ENCODE peak calls at places on chromosomes 5 and 9, in seven cellular contexts. B is mammary epithelial cell, N is H1, R is K562, O is hepatocyte, H is omental fat pad, W is heart left ventricle. T is an unnamed sample.

GRCh38 chr9:130138791-130139190 is 33.4 kb upstream of the NCS1 start:
- DNase-seq in N (no peak), R (peak; percentile 43), W (peak; percentile 74), H (peak; percentile 35), O (peak; percentile 78), B (peak; percentile 92), T (no peak)

GRCh38 chr5:59799668-59800374 is 93.7 kb downstream of the PDE4D start:
- DNase-seq in B (peak; percentile 61), W (no peak), H (no peak), R (peak; percentile 50), O (peak; percentile 65), N (no peak), T (no peak)

GRCh38 chr9:91163773-91164471 is 197.8 kb downstream of the AUH start:
- DNase-seq in R (no peak), B (no peak), H (no peak), N (no peak), W (no peak), O (no peak), T (peak; percentile 46)

GRCh38 chr9:113454914-113455761 is 8.4 kb upstream of the RGS3 start:
- DNase-seq in N (no peak), O (peak; percentile 85), H (no peak), B (peak; percentile 40), W (peak; percentile 70), R (peak; percentile 95), T (no peak)

GRCh38 chr9:127344373-127344995 is 52.5 kb upstream of the SLC2A8 start:
- DNase-seq in R (no peak), N (no peak), W (no peak), H (no peak), O (no peak), B (no peak), T (no peak)

GRCh38 chr5:81313686-81314085 is 12.3 kb downstream of the ZCCHC9 start:
- DNase-seq in W (no peak), B (no peak), N (no peak), O (no peak), H (no peak), R (no peak), T (no peak)

GRCh38 chr5:176899296-176899891 is at the start of gene HK3:
- DNase-seq in N (no peak), B (no peak), H (no peak), R (no peak), W (no peak), O (no peak), T (no peak)

GRCh38 chr9:127667906-127668305 is 38.9 kb upstream of the CFAP157 start:
- DNase-seq in B (no peak), R (no peak), H (no peak), W (no peak), O (no peak), N (no peak), T (no peak)

GRCh38 chr5:167363065-167363464 is 928.4 kb upstream of the WWC1 start:
- DNase-seq in H (no peak), B (no peak), N (no peak), O (no peak), W (no peak), R (no peak), T (no peak)

GRCh38 chr9:68872026-68872501 is 141.8 kb downstream of the PRKACG start:
- DNase-seq in R (no peak), O (no peak), B (no peak), N (peak; percentile 75), H (no peak), W (peak; percentile 80), T (no peak)

GRCh38 chr9:94908583-94909249 is 182.2 kb downstream of the AOPEP start:
- DNase-seq in H (no peak), O (peak; percentile 54), B (no peak), N (peak; percentile 14), R (peak; percentile 17), W (no peak), T (no peak)

GRCh38 chr5:51373880-51374523 is 9.2 kb upstream of the ISL1 start:
- DNase-seq in O (no peak), B (no peak), N (no peak), W (no peak), H (no peak), R (no peak), T (no peak)

GRCh38 chr5:174895360-174895759 is 171.0 kb downstream of the MSX2 start:
- DNase-seq in W (no peak), H (no peak), B (no peak), O (no peak), N (no peak), R (no peak), T (no peak)

GRCh38 chr9:6955251-6955921 is 197.6 kb downstream of the KDM4C start:
- DNase-seq in N (no peak), B (no peak), H (no peak), R (no peak), W (no peak), O (peak; percentile 14), T (no peak)

GRCh38 chr9:108162664-108163063 is 673.1 kb upstream of the KLF4 start:
- DNase-seq in N (no peak), O (no peak), W (no peak), H (no peak), B (peak; percentile 94), R (no peak), T (no peak)

GRCh38 chr5:14239951-14240350 is 96.8 kb downstream of the TRIO start:
- DNase-seq in N (no peak), R (no peak), B (no peak), H (no peak), W (no peak), O (no peak), T (no peak)

GRCh38 chr5:62720036-62720441 is 141.4 kb downstream of the LRRC70 start:
- DNase-seq in N (peak; percentile 59), H (no peak), W (no peak), O (peak; percentile 58), B (peak; percentile 45), R (peak; percentile 45), T (no peak)

GRCh38 chr5:143826909-143827514 is 15.1 kb downstream of the HMHB1 start:
- DNase-seq in H (no peak), W (no peak), B (peak; percentile 72), N (no peak), O (peak; percentile 19), R (no peak), T (no peak)

GRCh38 chr9:137879566-137880150 is 2.1 kb downstream of the CACNA1B start:
- DNase-seq in O (no peak), W (no peak), N (no peak), R (no peak), H (no peak), B (no peak), T (no peak)

GRCh38 chr9:91164724-91165520 is 196.8 kb downstream of the AUH start:
- DNase-seq in H (no peak), B (peak; percentile 93), O (peak; percentile 93), R (peak; percentile 95), N (no peak), W (peak; percentile 69), T (peak; percentile 68)

GRCh38 chr5:172643392-172643871 is 2.4 kb downstream of the NEURL1B start:
- DNase-seq in H (no peak), B (no peak), R (no peak), N (no peak), O (no peak), W (peak; percentile 13), T (no peak)

GRCh38 chr9:136075134-136075841 is 19.8 kb downstream of the NACC2 start:
- DNase-seq in O (no peak), B (no peak), H (no peak), W (peak; percentile 18), R (no peak), N (peak; percentile 45), T (no peak)

GRCh38 chr5:174623438-174624019 is 100.9 kb upstream of the MSX2 start:
- DNase-seq in B (no peak), H (no peak), N (no peak), W (no peak), R (no peak), O (no peak), T (no peak)

GRCh38 chr9:24698864-24699518 is 153.3 kb upstream of the IZUMO3 start:
- DNase-seq in N (no peak), O (no peak), W (no peak), H (no peak), R (no peak), B (no peak), T (no peak)

GRCh38 chr5:93845376-93845775 is 104.0 kb upstream of the POU5F2 start:
- DNase-seq in R (no peak), B (no peak), N (no peak), H (no peak), O (no peak), W (no peak), T (no peak)

GRCh38 chr9:121685795-121686377 is 34.5 kb downstream of the DAB2IP start:
- DNase-seq in N (no peak), W (no peak), O (no peak), R (no peak), B (no peak), H (no peak), T (no peak)

GRCh38 chr9:121685146-121685794 is 33.8 kb downstream of the DAB2IP start:
- DNase-seq in O (no peak), R (no peak), B (no peak), N (no peak), H (no peak), W (no peak), T (no peak)

GRCh38 chr9:121683652-121684051 is 32.2 kb downstream of the DAB2IP start:
- DNase-seq in R (no peak), W (no peak), B (no peak), O (no peak), N (no peak), H (no peak), T (no peak)

GRCh38 chr9:121682926-121683485 is 31.6 kb downstream of the DAB2IP start:
- DNase-seq in H (no peak), O (no peak), N (no peak), R (no peak), W (no peak), B (no peak), T (no peak)

GRCh38 chr9:121684381-121685145 is 33.1 kb downstream of the DAB2IP start:
- DNase-seq in H (no peak), B (no peak), O (peak; percentile 54), W (no peak), R (peak; percentile 46), N (peak; percentile 91), T (no peak)
- TF ChIP-seq CTCF in H (no peak), B (peak; percentile 76), O (peak; percentile 54), W (peak; percentile 54), R (peak; percentile 69), N (peak; percentile 92), T (peak; percentile 22)

DNA sequence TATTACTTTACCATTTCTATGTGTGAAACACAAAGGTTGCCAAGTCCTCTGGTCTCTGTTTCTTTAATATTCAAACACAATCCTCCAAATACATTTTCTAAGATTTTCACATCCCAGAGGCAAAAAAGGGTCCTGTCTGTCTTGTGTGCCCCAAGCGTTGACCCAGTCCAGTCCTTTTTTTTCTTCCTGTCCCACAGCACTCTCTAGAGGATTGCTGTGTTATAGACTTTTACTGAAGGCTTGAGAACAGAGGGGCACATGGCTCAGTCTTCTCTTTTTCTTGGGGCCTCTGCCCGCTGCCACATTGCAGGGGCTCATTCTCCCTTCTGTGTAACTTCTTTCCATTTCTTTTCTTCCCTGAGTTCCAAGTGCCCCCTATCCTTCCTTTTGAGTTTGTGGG is 78.6 kb upstream of the SLC28A3 start:
- DNase-seq in R (no peak), O (no peak), H (no peak), W (no peak), N (no peak), B (no peak), T (no peak)
- TF ChIP-seq CTCF in R (peak; percentile 22), O (no peak), H (no peak), W (no peak), N (no peak), B (peak; percentile 5), T (peak; percentile 28)

GRCh38 chr5:103224118-103224893 is 34.3 kb upstream of the MACIR start:
- DNase-seq in W (peak; percentile 26), B (peak; percentile 55), O (peak; percentile 79), R (peak; percentile 80), N (peak; percentile 66), H (no peak), T (no peak)
- TF ChIP-seq CTCF in W (peak; percentile 62), B (peak; percentile 72), O (peak; percentile 65), R (peak; percentile 68), N (no peak), H (no peak), T (peak; percentile 66)

GRCh38 chr5:179212870-179213269 is 132.4 kb downstream of the ADAMTS2 start:
- DNase-seq in B (no peak), O (no peak), N (no peak), H (no peak), W (no peak), R (no peak), T (no peak)
- TF ChIP-seq CTCF in B (no peak), O (no peak), N (no peak), H (no peak), W (no peak), R (no peak), T (no peak)